ENCODE peak calls at places on chromosomes 1 and 21, in six cellular contexts. R is HepG2, T is upper lobe of left lung, N is A549, X is GM12878, D is K562. O is an unnamed sample.

GRCh38 chr1:3775498-3776230 is 3.1 kb downstream of the SMIM1 start:
- ATAC-seq in T (no peak), R (peak), X (peak), D (peak), N (peak), O (no peak)

GRCh38 chr1:41122851-41123518 is 101.5 kb upstream of the SLFNL1 start:
- ATAC-seq in X (peak), D (peak), R (peak), N (peak), T (no peak), O (no peak)

GRCh38 chr1:87104945-87105344 is 190.5 kb downstream of the HS2ST1 start:
- ATAC-seq in N (no peak), D (no peak), T (no peak), R (no peak), X (no peak), O (no peak)

GRCh38 chr1:91712981-91713841 is 172.7 kb downstream of the TGFBR3 start:
- ATAC-seq in N (no peak), R (no peak), X (peak), T (no peak), D (peak), O (peak)

GRCh38 chr1:168907053-168907452 is 178.0 kb upstream of the DPT start:
- ATAC-seq in N (no peak), R (peak), X (no peak), D (no peak), T (peak), O (no peak)

GRCh38 chr1:51410568-51411460 is 80.5 kb upstream of the TTC39A start:
- ATAC-seq in T (no peak), D (no peak), R (peak), N (no peak), X (peak), O (no peak)

GRCh38 chr1:6510493-6510892 is 19.0 kb upstream of the PLEKHG5 start:
- ATAC-seq in X (no peak), T (no peak), D (no peak), R (no peak), N (no peak), O (no peak)

GRCh38 chr21:46191257-46191685 is 7.0 kb upstream of the SPATC1L start:
- ATAC-seq in X (no peak), R (no peak), D (no peak), T (no peak), N (peak), O (peak)

GRCh38 chr1:30668026-30668425 is 55.4 kb downstream of the MATN1 start:
- ATAC-seq in R (no peak), D (peak), T (no peak), N (no peak), X (no peak), O (no peak)

GRCh38 chr21:38148046-38148445 is 108.7 kb upstream of the KCNJ15 start:
- ATAC-seq in N (no peak), T (no peak), D (no peak), X (no peak), R (no peak), O (no peak)

GRCh38 chr1:3820316-3820715 is 24.0 kb upstream of the LRRC47 start:
- ATAC-seq in X (no peak), T (no peak), D (no peak), N (no peak), R (no peak), O (no peak)

GRCh38 chr1:243482237-243483022 is 226.6 kb downstream of the SDCCAG8 start:
- ATAC-seq in X (no peak), R (no peak), D (peak), T (peak), N (peak), O (peak)

GRCh38 chr1:53381790-53382401 is 54.0 kb upstream of the LRP8 start:
- ATAC-seq in T (no peak), R (no peak), N (peak), D (no peak), X (no peak), O (no peak)

GRCh38 chr1:168312718-168313604 is 32.3 kb downstream of the TBX19 start:
- ATAC-seq in X (peak), T (no peak), R (no peak), N (peak), D (no peak), O (no peak)

GRCh38 chr1:241518447-241519307 is 878 bp downstream of the FH start:
- ATAC-seq in T (peak), N (peak), R (peak), X (peak), D (peak), O (no peak)

GRCh38 chr1:7223334-7224080 is 438.3 kb downstream of the CAMTA1 start:
- ATAC-seq in X (no peak), R (no peak), N (peak), D (no peak), T (no peak), O (no peak)

GRCh38 chr1:222786107-222786506 is 28.7 kb upstream of the DISP1 start:
- ATAC-seq in D (no peak), N (no peak), X (no peak), R (no peak), T (no peak), O (no peak)

GRCh38 chr1:110888049-110888448 is 15.1 kb downstream of the CD53 start:
- ATAC-seq in R (no peak), X (no peak), N (no peak), T (no peak), D (no peak), O (no peak)

GRCh38 chr1:223682502-223682901 is 17.0 kb upstream of the CAPN8 start:
- ATAC-seq in N (no peak), R (no peak), D (no peak), X (peak), T (no peak), O (no peak)

GRCh38 chr1:109984190-109984455 is 442 bp upstream of the AHCYL1 start:
- ATAC-seq in D (peak), X (no peak), R (peak), T (peak), N (peak), O (peak)

GRCh38 chr1:229035748-229036082 is 235.2 kb upstream of the RAB4A start:
- ATAC-seq in T (no peak), N (no peak), X (peak), R (no peak), D (no peak), O (no peak)

GRCh38 chr1:65531972-65532570 is 111.6 kb downstream of the LEPR start:
- ATAC-seq in R (no peak), X (no peak), N (no peak), T (no peak), D (no peak), O (no peak)

GRCh38 chr1:217270121-217270520 is 360.8 kb downstream of the GPATCH2 start:
- ATAC-seq in D (no peak), N (no peak), R (no peak), T (no peak), X (no peak), O (no peak)

GRCh38 chr1:101004061-101004460 is 21.5 kb downstream of the DPH5 start:
- ATAC-seq in D (no peak), T (peak), R (peak), X (peak), N (peak), O (peak)

GRCh38 chr1:223022641-223023473 is 120.2 kb downstream of the TLR5 start:
- ATAC-seq in X (no peak), N (peak), D (no peak), T (peak), R (peak), O (no peak)

GRCh38 chr1:180815188-180815587 is 97.5 kb upstream of the KIAA1614 start:
- ATAC-seq in X (no peak), N (no peak), R (peak), D (peak), T (no peak), O (no peak)

GRCh38 chr1:220808501-220809186 is 21.9 kb downstream of the MTARC1 start:
- ATAC-seq in T (no peak), R (no peak), D (no peak), X (no peak), N (no peak), O (no peak)

GRCh38 chr1:192609110-192610079 is 26.6 kb upstream of the RGS13 start:
- ATAC-seq in R (no peak), D (peak), T (peak), X (peak), N (no peak), O (peak)

GRCh38 chr1:73839922-73840321 is 358.1 kb downstream of the LRRIQ3 start:
- ATAC-seq in T (no peak), N (no peak), X (peak), D (no peak), R (no peak), O (no peak)

GRCh38 chr1:63004868-63005267 is 220.9 kb downstream of the ATG4C start:
- ATAC-seq in T (no peak), R (peak), X (no peak), D (no peak), N (no peak), O (no peak)

GRCh38 chr1:160546942-160547341 is 23.9 kb upstream of the SLAMF6 start:
- ATAC-seq in D (no peak), X (no peak), T (no peak), N (no peak), R (no peak), O (peak)
- H3K27ac ChIP-seq in D (peak), X (peak), T (no peak), N (no peak), R (no peak), O (no peak)

DNA sequence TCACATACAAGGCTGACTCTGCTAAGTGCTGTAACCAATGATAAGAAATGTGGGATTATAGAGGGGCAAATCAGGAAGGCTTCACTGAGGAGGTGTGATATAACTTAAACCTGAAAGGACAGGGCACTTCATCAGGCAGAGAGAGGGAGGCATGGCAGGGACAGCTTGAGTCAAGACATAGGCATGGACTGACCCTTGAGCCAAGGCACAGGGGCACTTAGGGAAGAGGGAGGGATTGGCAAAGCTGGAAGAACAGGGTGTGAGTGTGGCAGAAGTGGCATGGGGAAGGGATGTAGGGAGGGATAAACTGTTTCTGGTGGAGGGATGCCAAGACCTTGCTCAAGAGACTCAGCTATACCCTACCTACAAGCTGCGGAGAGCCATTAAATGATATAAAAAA is 81.3 kb downstream of the PLXNA2 start:
- ATAC-seq in D (no peak), X (no peak), T (peak), R (no peak), N (no peak), O (peak)
- TF ChIP-seq EP300 in D (no peak), X (no peak), T (no peak), R (no peak), N (no peak), O (no peak)

GRCh38 chr1:205602118-205602517 is 29.7 kb downstream of the ELK4 start:
- ATAC-seq in N (no peak), R (no peak), D (no peak), X (no peak), T (no peak), O (no peak)

GRCh38 chr1:205601209-205601608 is 30.6 kb downstream of the ELK4 start:
- ATAC-seq in X (no peak), T (no peak), R (peak), D (no peak), N (no peak), O (no peak)

GRCh38 chr1:205599667-205600042 is 32.2 kb downstream of the ELK4 start:
- ATAC-seq in D (no peak), T (no peak), R (no peak), X (no peak), N (no peak), O (no peak)

GRCh38 chr1:205598841-205599666 is 32.8 kb downstream of the ELK4 start:
- ATAC-seq in N (no peak), T (peak), D (no peak), X (no peak), R (no peak), O (peak)

DNA sequence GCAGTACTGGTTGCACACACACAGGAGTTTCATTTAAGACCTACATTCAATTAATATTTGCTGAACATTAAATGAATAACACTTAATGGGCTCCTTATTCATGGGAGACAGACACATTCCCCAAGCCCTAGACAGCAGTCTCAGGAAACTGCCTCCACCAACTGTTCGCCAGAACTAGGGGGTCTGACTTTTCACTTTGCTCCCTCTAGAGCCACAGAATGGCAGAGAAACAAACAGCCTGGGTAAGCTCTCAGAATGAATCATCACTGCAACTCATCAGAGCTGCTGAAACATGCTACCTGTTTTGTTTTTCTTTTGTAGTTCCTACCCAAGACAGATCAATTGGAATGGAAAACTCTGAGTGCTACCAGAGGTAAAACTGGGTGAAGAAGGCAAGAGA is 31.7 kb downstream of the ELK4 start:
- ATAC-seq in T (no peak), N (peak), X (peak), R (no peak), D (peak), O (no peak)
- TF ChIP-seq CTCF in T (no peak), N (no peak), X (peak), R (no peak), D (no peak), O (no peak)

DNA sequence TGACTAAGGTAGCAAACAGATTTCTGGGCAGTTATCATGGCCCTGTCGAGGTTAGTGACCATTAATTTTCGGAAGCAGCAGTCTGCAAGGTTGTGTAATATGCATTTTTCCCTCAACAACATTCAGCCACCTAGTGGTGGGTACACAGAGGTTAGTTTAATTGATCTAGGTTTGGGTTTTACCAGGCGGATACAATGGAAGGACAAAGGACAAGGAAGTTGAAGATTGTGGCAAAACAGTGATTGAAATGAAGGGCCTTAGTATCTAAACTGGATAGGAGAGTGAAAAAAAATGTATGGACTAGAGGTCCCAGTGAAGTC is 2.6 kb downstream of the ARMH1 start:
- ATAC-seq in R (no peak), X (peak), D (no peak), T (no peak), N (no peak), O (no peak)
- H3K27ac ChIP-seq in R (peak), X (peak), D (no peak), T (peak), N (peak), O (no peak)

GRCh38 chr1:172146149-172146850 is 274.2 kb upstream of the C1orf105 start:
- ATAC-seq in X (no peak), D (no peak), T (no peak), R (no peak), N (no peak), O (no peak)

GRCh38 chr1:172143384-172144025 is 277.0 kb upstream of the C1orf105 start:
- ATAC-seq in X (no peak), N (no peak), T (no peak), R (no peak), D (no peak), O (no peak)

GRCh38 chr1:172145231-172145651 is 275.2 kb upstream of the C1orf105 start:
- ATAC-seq in T (no peak), R (no peak), D (no peak), N (no peak), X (no peak), O (peak)

GRCh38 chr1:172145656-172146055 is 274.8 kb upstream of the C1orf105 start:
- ATAC-seq in D (no peak), X (no peak), T (no peak), N (no peak), R (no peak), O (no peak)

DNA sequence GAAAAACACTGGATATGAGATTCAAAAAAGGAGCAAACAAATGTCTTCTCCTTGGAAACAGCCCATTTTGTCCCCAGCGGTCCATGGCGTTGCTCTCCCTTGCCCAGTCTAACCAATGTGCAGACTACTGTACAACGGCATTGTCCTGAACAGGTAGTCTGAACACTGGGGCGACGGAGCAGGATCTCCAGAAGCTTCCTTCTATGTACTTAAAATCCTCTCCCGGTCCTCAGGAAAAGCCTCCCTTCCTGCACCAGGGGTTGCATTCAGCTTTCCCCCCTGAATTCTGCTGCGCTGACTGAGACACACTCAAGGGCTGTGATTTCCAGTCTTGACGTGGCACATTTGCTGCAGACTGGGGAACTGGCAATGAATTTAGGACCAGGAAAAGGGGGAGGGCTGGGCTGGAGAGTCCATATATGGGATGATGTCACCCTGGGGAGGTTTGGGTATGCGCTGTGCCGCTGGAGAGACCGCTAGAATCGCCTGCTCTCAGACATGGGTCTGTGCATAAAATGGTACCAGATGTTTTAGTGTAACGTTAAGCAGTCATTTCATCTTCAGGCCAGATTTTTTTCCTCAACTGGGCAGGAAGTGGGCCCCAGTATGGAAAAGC is 275.9 kb upstream of the C1orf105 start:
- ATAC-seq in T (peak), R (no peak), D (peak), X (no peak), N (no peak), O (peak)
- TF ChIP-seq EP300 in T (no peak), R (no peak), D (no peak), X (no peak), N (no peak), O (no peak)

DNA sequence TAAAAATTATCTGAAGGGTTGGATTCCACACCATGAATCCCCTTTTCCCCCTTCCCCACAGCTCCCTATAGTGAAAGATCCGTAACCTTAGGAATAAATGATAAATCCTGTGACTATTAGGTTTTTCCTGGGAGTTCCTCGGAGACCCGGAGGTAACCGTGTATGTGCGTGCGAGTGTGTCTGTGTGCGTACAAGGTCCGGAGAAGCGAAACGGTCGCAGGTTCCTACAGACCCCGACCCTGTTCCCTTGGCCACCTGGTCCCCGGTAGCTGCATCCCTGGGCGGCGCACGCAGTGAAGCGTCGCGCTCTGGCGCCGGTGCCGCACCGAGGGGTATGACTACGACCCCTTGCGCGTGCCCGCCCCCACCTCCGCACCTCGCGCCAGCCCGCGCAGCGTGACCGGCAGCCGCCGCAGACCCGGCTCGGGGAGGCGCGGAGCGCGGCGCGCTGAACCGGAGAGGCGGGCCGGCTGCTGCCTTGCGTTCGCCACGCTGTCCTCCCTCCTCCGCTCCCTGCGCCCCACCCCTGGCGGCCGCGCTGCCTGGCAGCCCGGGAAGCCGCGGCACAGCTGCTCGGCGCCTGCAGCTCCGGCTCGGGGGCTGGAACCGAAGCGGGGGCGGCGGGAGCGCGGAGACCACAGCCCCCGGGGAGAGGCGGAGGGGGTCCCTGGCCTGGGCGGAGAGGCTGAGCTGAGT is at the start of gene AK5:
- ATAC-seq in R (peak), T (no peak), D (no peak), X (peak), N (peak), O (peak)
- TF ChIP-seq CTCF in R (no peak), T (no peak), D (no peak), X (no peak), N (no peak), O (no peak)

GRCh38 chr1:234965128-234965527 is 163.5 kb downstream of the TOMM20 start:
- ATAC-seq in T (no peak), R (no peak), D (no peak), N (no peak), X (no peak), O (peak)
- H3K27ac ChIP-seq in T (peak), R (peak), D (no peak), N (peak), X (peak), O (peak)